ENCODE peak calls at places on chromosomes 12 and 14, in eight cellular contexts. One of them, this sample, is unnamed.

GRCh38 chr12:64097346-64098105 is 124.6 kb downstream of the KICS2 start:
- DNase-seq in OCI-LY7: no peak
- DNase-seq in esophagus squamous epithelium: no peak
- DNase-seq in activated naive CD8-positive, alpha-beta T cell treated with anti-CD3 and anti-CD28 coated beads, Interleukin-2, amount 50 U/mL, for 16 hours: no peak
- DNase-seq in T-cell: no peak
- DNase-seq in testis: no peak
- DNase-seq in AG20443: no peak
- DNase-seq in NCI-H510A: no peak
- DNase-seq in this sample: no peak

GRCh38 chr12:119869720-119870119 is 7.4 kb downstream of the CIT start:
- DNase-seq in OCI-LY7: no peak
- DNase-seq in activated naive CD8-positive, alpha-beta T cell treated with anti-CD3 and anti-CD28 coated beads, Interleukin-2, amount 50 U/mL, for 16 hours: no peak
- DNase-seq in testis: no peak
- DNase-seq in AG20443: peak
- DNase-seq in NCI-H510A: no peak
- DNase-seq in esophagus squamous epithelium: no peak
- DNase-seq in T-cell: no peak
- DNase-seq in this sample: no peak

GRCh38 chr14:22664261-22664660 is 20.1 kb upstream of the OR6J1 start:
- DNase-seq in AG20443: no peak
- DNase-seq in OCI-LY7: no peak
- DNase-seq in esophagus squamous epithelium: no peak
- DNase-seq in T-cell: no peak
- DNase-seq in activated naive CD8-positive, alpha-beta T cell treated with anti-CD3 and anti-CD28 coated beads, Interleukin-2, amount 50 U/mL, for 16 hours: no peak
- DNase-seq in NCI-H510A: peak
- DNase-seq in testis: no peak
- DNase-seq in this sample: peak

GRCh38 chr12:109761631-109761950 is 48.0 kb downstream of the FAM222A start:
- DNase-seq in activated naive CD8-positive, alpha-beta T cell treated with anti-CD3 and anti-CD28 coated beads, Interleukin-2, amount 50 U/mL, for 16 hours: no peak
- DNase-seq in AG20443: no peak
- DNase-seq in T-cell: no peak
- DNase-seq in esophagus squamous epithelium: no peak
- DNase-seq in OCI-LY7: no peak
- DNase-seq in NCI-H510A: no peak
- DNase-seq in testis: no peak
- DNase-seq in this sample: no peak

GRCh38 chr14:99885649-99885958 is 92.4 kb downstream of the EML1 start:
- DNase-seq in AG20443: no peak
- DNase-seq in testis: no peak
- DNase-seq in activated naive CD8-positive, alpha-beta T cell treated with anti-CD3 and anti-CD28 coated beads, Interleukin-2, amount 50 U/mL, for 16 hours: no peak
- DNase-seq in NCI-H510A: no peak
- DNase-seq in esophagus squamous epithelium: no peak
- DNase-seq in OCI-LY7: no peak
- DNase-seq in T-cell: no peak
- DNase-seq in this sample: no peak

GRCh38 chr12:53340398-53340797 is 4.2 kb upstream of the SP7 start:
- DNase-seq in testis: no peak
- DNase-seq in OCI-LY7: no peak
- DNase-seq in activated naive CD8-positive, alpha-beta T cell treated with anti-CD3 and anti-CD28 coated beads, Interleukin-2, amount 50 U/mL, for 16 hours: no peak
- DNase-seq in T-cell: no peak
- DNase-seq in NCI-H510A: no peak
- DNase-seq in esophagus squamous epithelium: no peak
- DNase-seq in AG20443: no peak
- DNase-seq in this sample: no peak

GRCh38 chr12:90102957-90103652 is 394.5 kb upstream of the ATP2B1 start:
- DNase-seq in AG20443: peak
- DNase-seq in testis: peak
- DNase-seq in T-cell: no peak
- DNase-seq in OCI-LY7: peak
- DNase-seq in activated naive CD8-positive, alpha-beta T cell treated with anti-CD3 and anti-CD28 coated beads, Interleukin-2, amount 50 U/mL, for 16 hours: no peak
- DNase-seq in esophagus squamous epithelium: no peak
- DNase-seq in NCI-H510A: no peak
- DNase-seq in this sample: peak

GRCh38 chr14:105050551-105050897 is 14.7 kb downstream of the GPR132 start:
- DNase-seq in NCI-H510A: peak
- DNase-seq in activated naive CD8-positive, alpha-beta T cell treated with anti-CD3 and anti-CD28 coated beads, Interleukin-2, amount 50 U/mL, for 16 hours: no peak
- DNase-seq in T-cell: no peak
- DNase-seq in esophagus squamous epithelium: no peak
- DNase-seq in AG20443: peak
- DNase-seq in testis: no peak
- DNase-seq in OCI-LY7: no peak
- DNase-seq in this sample: peak

GRCh38 chr12:72876092-72876491 is 603.9 kb downstream of the TRHDE start:
- DNase-seq in esophagus squamous epithelium: no peak
- DNase-seq in T-cell: no peak
- DNase-seq in NCI-H510A: no peak
- DNase-seq in testis: no peak
- DNase-seq in OCI-LY7: no peak
- DNase-seq in AG20443: no peak
- DNase-seq in activated naive CD8-positive, alpha-beta T cell treated with anti-CD3 and anti-CD28 coated beads, Interleukin-2, amount 50 U/mL, for 16 hours: no peak
- DNase-seq in this sample: no peak

GRCh38 chr12:66636771-66637170 is 42.1 kb downstream of the GRIP1 start:
- DNase-seq in AG20443: no peak
- DNase-seq in testis: peak
- DNase-seq in OCI-LY7: no peak
- DNase-seq in T-cell: no peak
- DNase-seq in activated naive CD8-positive, alpha-beta T cell treated with anti-CD3 and anti-CD28 coated beads, Interleukin-2, amount 50 U/mL, for 16 hours: no peak
- DNase-seq in NCI-H510A: no peak
- DNase-seq in esophagus squamous epithelium: no peak
- DNase-seq in this sample: no peak

GRCh38 chr14:59918824-59919581 is 941 bp upstream of the LRRC9 start:
- DNase-seq in OCI-LY7: peak
- DNase-seq in AG20443: peak
- DNase-seq in NCI-H510A: no peak
- DNase-seq in T-cell: no peak
- DNase-seq in esophagus squamous epithelium: no peak
- DNase-seq in activated naive CD8-positive, alpha-beta T cell treated with anti-CD3 and anti-CD28 coated beads, Interleukin-2, amount 50 U/mL, for 16 hours: no peak
- DNase-seq in testis: peak
- DNase-seq in this sample: no peak

GRCh38 chr12:57889541-57889989 is 43.0 kb upstream of the CTDSP2 start:
- DNase-seq in OCI-LY7: no peak
- DNase-seq in activated naive CD8-positive, alpha-beta T cell treated with anti-CD3 and anti-CD28 coated beads, Interleukin-2, amount 50 U/mL, for 16 hours: no peak
- DNase-seq in T-cell: no peak
- DNase-seq in AG20443: peak
- DNase-seq in testis: peak
- DNase-seq in NCI-H510A: peak
- DNase-seq in esophagus squamous epithelium: no peak
- DNase-seq in this sample: no peak

GRCh38 chr14:24362241-24362960 is 5.6 kb upstream of the NFATC4 start:
- DNase-seq in esophagus squamous epithelium: no peak
- DNase-seq in activated naive CD8-positive, alpha-beta T cell treated with anti-CD3 and anti-CD28 coated beads, Interleukin-2, amount 50 U/mL, for 16 hours: no peak
- DNase-seq in AG20443: peak
- DNase-seq in testis: no peak
- DNase-seq in OCI-LY7: no peak
- DNase-seq in NCI-H510A: no peak
- DNase-seq in T-cell: no peak
- DNase-seq in this sample: no peak

GRCh38 chr12:69027411-69027811 is 94.4 kb upstream of the CPM start:
- DNase-seq in esophagus squamous epithelium: no peak
- DNase-seq in OCI-LY7: no peak
- DNase-seq in T-cell: no peak
- DNase-seq in testis: no peak
- DNase-seq in AG20443: no peak
- DNase-seq in NCI-H510A: no peak
- DNase-seq in activated naive CD8-positive, alpha-beta T cell treated with anti-CD3 and anti-CD28 coated beads, Interleukin-2, amount 50 U/mL, for 16 hours: no peak
- DNase-seq in this sample: peak

GRCh38 chr12:86349196-86349595 is 93.0 kb upstream of the MGAT4C start:
- DNase-seq in OCI-LY7: no peak
- DNase-seq in AG20443: no peak
- DNase-seq in activated naive CD8-positive, alpha-beta T cell treated with anti-CD3 and anti-CD28 coated beads, Interleukin-2, amount 50 U/mL, for 16 hours: no peak
- DNase-seq in NCI-H510A: no peak
- DNase-seq in testis: no peak
- DNase-seq in esophagus squamous epithelium: no peak
- DNase-seq in T-cell: no peak
- DNase-seq in this sample: no peak

GRCh38 chr12:46386360-46386867 is 13.8 kb upstream of the SLC38A2 start:
- DNase-seq in T-cell: no peak
- DNase-seq in esophagus squamous epithelium: no peak
- DNase-seq in testis: no peak
- DNase-seq in AG20443: peak
- DNase-seq in OCI-LY7: no peak
- DNase-seq in NCI-H510A: no peak
- DNase-seq in activated naive CD8-positive, alpha-beta T cell treated with anti-CD3 and anti-CD28 coated beads, Interleukin-2, amount 50 U/mL, for 16 hours: no peak
- DNase-seq in this sample: peak

GRCh38 chr12:71007736-71008449 is 87.4 kb upstream of the PTPRR start:
- DNase-seq in esophagus squamous epithelium: no peak
- DNase-seq in AG20443: peak
- DNase-seq in activated naive CD8-positive, alpha-beta T cell treated with anti-CD3 and anti-CD28 coated beads, Interleukin-2, amount 50 U/mL, for 16 hours: no peak
- DNase-seq in testis: no peak
- DNase-seq in NCI-H510A: no peak
- DNase-seq in OCI-LY7: no peak
- DNase-seq in T-cell: no peak
- DNase-seq in this sample: no peak

This sample was measured in PC-9.